ENCODE peak calls at places on chromosomes 7 and 10, in ten cellular contexts. O, I, S, C, Y, F, P, W, V and T are unnamed samples.

GRCh38 chr7:44073664-44074348 is 8.4 kb upstream of the PGAM2 start:
- DNase-seq in O (no peak), I (no peak), S (peak), C (peak), Y (peak), F (no peak), P (peak), W (no peak), V (no peak), T (no peak)

GRCh38 chr7:47191876-47192291 is 390.0 kb downstream of the TNS3 start:
- DNase-seq in O (no peak), I (no peak), S (no peak), C (no peak), Y (no peak), F (no peak), P (no peak), W (no peak), V (no peak), T (no peak)

GRCh38 chr7:128217030-128217805 is 23.9 kb upstream of the LEP start:
- DNase-seq in O (no peak), I (no peak), S (peak), C (peak), Y (peak), F (peak), P (no peak), W (no peak), V (no peak), T (no peak)

GRCh38 chr7:116970148-116970910 is 17.0 kb downstream of the ST7 start:
- DNase-seq in O (no peak), I (no peak), S (peak), C (no peak), Y (no peak), F (no peak), P (no peak), W (no peak), V (no peak), T (no peak)

GRCh38 chr10:8070440-8070839 is 16.0 kb downstream of the GATA3 start:
- DNase-seq in O (no peak), I (no peak), S (no peak), C (no peak), Y (no peak), F (no peak), P (no peak), W (no peak), V (no peak), T (no peak)

GRCh38 chr10:91589015-91589655 is 43.7 kb downstream of the PPP1R3C start:
- DNase-seq in O (no peak), I (no peak), S (no peak), C (peak), Y (no peak), F (no peak), P (no peak), W (no peak), V (no peak), T (no peak)

GRCh38 chr7:153696242-153696641 is 356.0 kb upstream of the DPP6 start:
- DNase-seq in O (no peak), I (no peak), S (no peak), C (no peak), Y (no peak), F (no peak), P (no peak), W (no peak), V (no peak), T (no peak)

GRCh38 chr7:6221340-6222319 is 50.8 kb downstream of the CYTH3 start:
- DNase-seq in O (no peak), I (peak), S (no peak), C (no peak), Y (no peak), F (peak), P (no peak), W (no peak), V (no peak), T (no peak)

GRCh38 chr10:19250542-19250941 is 201.9 kb downstream of the MALRD1 start:
- DNase-seq in O (no peak), I (no peak), S (no peak), C (no peak), Y (no peak), F (no peak), P (no peak), W (no peak), V (no peak), T (no peak)

GRCh38 chr7:43148161-43148731 is 35.8 kb downstream of the HECW1 start:
- DNase-seq in O (no peak), I (no peak), S (peak), C (peak), Y (no peak), F (no peak), P (no peak), W (no peak), V (no peak), T (no peak)

GRCh38 chr10:97718178-97718577 is 4.6 kb downstream of the MARVELD1 start:
- DNase-seq in O (no peak), I (no peak), S (no peak), C (no peak), Y (no peak), F (peak), P (no peak), W (no peak), V (no peak), T (no peak)

GRCh38 chr10:113052076-113052830 is 102.2 kb downstream of the TCF7L2 start:
- DNase-seq in O (no peak), I (no peak), S (no peak), C (no peak), Y (no peak), F (no peak), P (no peak), W (no peak), V (no peak), T (no peak)

GRCh38 chr10:86813101-86813500 is 56.7 kb downstream of the BMPR1A start:
- DNase-seq in O (no peak), I (no peak), S (no peak), C (peak), Y (no peak), F (no peak), P (no peak), W (no peak), V (no peak), T (no peak)

GRCh38 chr10:124509836-124510535 is 48.4 kb downstream of the LHPP start:
- DNase-seq in O (no peak), I (no peak), S (no peak), C (no peak), Y (no peak), F (no peak), P (no peak), W (no peak), V (no peak), T (no peak)

GRCh38 chr7:148727501-148728278 is 29.0 kb downstream of the CUL1 start:
- DNase-seq in O (no peak), I (no peak), S (peak), C (peak), Y (no peak), F (no peak), P (no peak), W (no peak), V (no peak), T (no peak)